ENCODE peak calls at places on chromosomes 6 and 20, in five cellular contexts. B is right atrium auricular region; K is lung; C is CD8-positive, alpha-beta memory T cell; W is heart left ventricle. P is an unnamed sample. For H3K9me3 and H3K27me3, the result is how much of the 10 kb centered on the place peaks cover.

GRCh38 chr6:100100776-100101175 is 106.8 kb upstream of the MCHR2 start:
- DNase-seq in B (no peak), K (no peak), C (no peak), W (no peak), P (no peak)

GRCh38 chr20:35849726-35850125 is 77.9 kb downstream of the PHF20 start:
- DNase-seq in B (no peak), K (no peak), C (no peak), W (no peak), P (no peak)

GRCh38 chr6:36443951-36444428 is 1.2 kb downstream of the KCTD20 start:
- DNase-seq in B (no peak), K (no peak), C (no peak), W (no peak), P (no peak)

GRCh38 chr6:10505529-10505928 is 15.6 kb upstream of the GCNT2 start:
- DNase-seq in B (no peak), K (no peak), C (no peak), W (no peak), P (no peak)

GRCh38 chr20:13996265-13996664 is 949 bp downstream of the MACROD2 start:
- DNase-seq in B (no peak), K (no peak), C (no peak), W (no peak), P (no peak)

GRCh38 chr20:40802886-40803285 is 113.8 kb upstream of the MAFB start:
- DNase-seq in B (no peak), K (no peak), C (no peak), W (no peak), P (no peak)

GRCh38 chr6:14499804-14500203 is 382.2 kb downstream of the CD83 start:
- DNase-seq in B (no peak), K (no peak), C (no peak), W (no peak), P (no peak)

GRCh38 chr20:63497946-63498935 is 642 bp downstream of the EEF1A2 start:
- DNase-seq in B (no peak), K (no peak), C (no peak), W (peak), P (peak)

GRCh38 chr20:40682104-40683045 is 6.7 kb downstream of the MAFB start:
- DNase-seq in B (peak), K (no peak), C (no peak), W (no peak), P (no peak)

GRCh38 chr6:66264376-66264775 is 557.4 kb upstream of the EYS start:
- DNase-seq in B (no peak), K (no peak), C (no peak), W (no peak), P (no peak)

GRCh38 chr6:148572676-148573335 is 174.0 kb upstream of the UST start:
- DNase-seq in B (no peak), K (no peak), C (no peak), W (no peak), P (no peak)

GRCh38 chr20:328596-329324 is 3.4 kb downstream of the SOX12 start:
- DNase-seq in B (no peak), K (no peak), C (no peak), W (no peak), P (no peak)

GRCh38 chr20:10863337-10864060 is 189.7 kb upstream of the JAG1 start:
- DNase-seq in B (no peak), K (no peak), C (no peak), W (no peak), P (no peak)

GRCh38 chr6:73798592-73798991 is 102.6 kb downstream of the CD109 start:
- DNase-seq in B (peak), K (no peak), C (no peak), W (no peak), P (peak)

GRCh38 chr6:133241901-133242760 is 974 bp downstream of the EYA4 start:
- DNase-seq in B (no peak), K (no peak), C (no peak), W (peak), P (no peak)

GRCh38 chr6:30798501-30798900 is 54.2 kb upstream of the IER3 start:
- DNase-seq in B (no peak), K (no peak), C (no peak), W (no peak), P (no peak)

GRCh38 chr6:113356139-113356538 is 501.0 kb upstream of the MARCKS start:
- DNase-seq in B (no peak), K (no peak), C (no peak), W (no peak), P (no peak)

GRCh38 chr6:90286884-90287488 is 9.7 kb downstream of the BACH2 start:
- DNase-seq in B (no peak), K (no peak), C (no peak), W (no peak), P (no peak)

GRCh38 chr6:12958052-12958706 is 241.6 kb downstream of the PHACTR1 start:
- DNase-seq in B (no peak), K (no peak), C (no peak), W (no peak), P (no peak)

GRCh38 chr20:32336918-32337347 is 21.2 kb upstream of the ASXL1 start:
- DNase-seq in B (no peak), K (no peak), C (no peak), W (no peak), P (no peak)

GRCh38 chr6:27679308-27679967 is 206.5 kb upstream of the ZNF184 start:
- DNase-seq in B (no peak), K (no peak), C (no peak), W (no peak), P (no peak)

GRCh38 chr6:33208089-33208967 is at the start of gene RING1:
- DNase-seq in B (peak), K (peak), C (peak), W (peak), P (peak)

GRCh38 chr6:24431045-24431451 is 28.3 kb downstream of the MRS2 start:
- DNase-seq in B (no peak), K (no peak), C (no peak), W (no peak), P (no peak)

GRCh38 chr6:341914-342831 is 49.4 kb upstream of the IRF4 start:
- DNase-seq in B (no peak), K (no peak), C (no peak), W (no peak), P (no peak)
- H3K9me3 ChIP-seq in B (under half), K (under half), C (under half), W (under half), P (under half)

GRCh38 chr20:57468523-57469417 is 56.2 kb downstream of the CTCFL start:
- DNase-seq in B (no peak), K (no peak), C (no peak), W (peak), P (peak)
- H3K27me3 ChIP-seq in B (under half), K (under half), C (under half), W (under half), P (under half)

GRCh38 chr20:19019734-19020364 is 192.6 kb upstream of the SLC24A3 start:
- DNase-seq in B (no peak), K (peak), C (no peak), W (no peak), P (no peak)
- H3K9me3 ChIP-seq in B (under half), K (under half), C (under half), W (under half), P (under half)

DNA sequence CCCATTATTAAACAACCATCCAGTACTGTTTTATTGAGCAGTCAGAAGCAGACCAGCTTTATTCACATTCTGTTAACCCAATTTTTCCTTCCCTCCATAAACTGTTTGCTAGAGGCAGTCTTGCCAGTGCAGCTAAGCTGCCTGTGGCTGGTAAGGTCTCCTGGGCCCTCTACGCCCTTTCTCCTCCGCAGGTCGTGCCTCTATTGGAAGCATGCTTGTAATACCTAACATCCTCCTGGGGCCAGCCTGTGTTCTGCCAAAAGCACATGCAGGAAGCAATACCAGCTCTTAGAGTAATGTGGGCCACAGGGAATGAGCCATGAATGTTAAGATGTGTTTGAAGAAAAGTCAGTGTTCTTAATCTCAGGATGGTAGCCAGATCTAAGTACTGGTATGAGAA is 30.9 kb downstream of the LY86 start:
- DNase-seq in B (no peak), K (no peak), C (no peak), W (no peak), P (no peak)
- H3K27me3 ChIP-seq in B (under half), K (under half), C (under half), W (under half), P (under half)

GRCh38 chr6:19037607-19038006 is 650.5 kb downstream of the RNF144B start:
- DNase-seq in B (no peak), K (no peak), C (no peak), W (no peak), P (no peak)

GRCh38 chr6:19033683-19034082 is 646.5 kb downstream of the RNF144B start:
- DNase-seq in B (no peak), K (no peak), C (no peak), W (no peak), P (no peak)

GRCh38 chr6:19042452-19042851 is 655.3 kb downstream of the RNF144B start:
- DNase-seq in B (no peak), K (no peak), C (no peak), W (no peak), P (no peak)

GRCh38 chr6:19035454-19035853 is 648.3 kb downstream of the RNF144B start:
- DNase-seq in B (no peak), K (no peak), C (no peak), W (no peak), P (no peak)

GRCh38 chr6:19039287-19039686 is 652.1 kb downstream of the RNF144B start:
- DNase-seq in B (no peak), K (no peak), C (no peak), W (no peak), P (no peak)
- H3K9me3 ChIP-seq in B (under half), K (under half), C (under half), W (under half), P (under half)

GRCh38 chr20:17210983-17211382 is 15.9 kb upstream of the PCSK2 start:
- DNase-seq in B (no peak), K (no peak), C (no peak), W (no peak), P (no peak)
- H3K27me3 ChIP-seq in B (under half), K (under half), C (under half), W (under half), P (under half)

DNA sequence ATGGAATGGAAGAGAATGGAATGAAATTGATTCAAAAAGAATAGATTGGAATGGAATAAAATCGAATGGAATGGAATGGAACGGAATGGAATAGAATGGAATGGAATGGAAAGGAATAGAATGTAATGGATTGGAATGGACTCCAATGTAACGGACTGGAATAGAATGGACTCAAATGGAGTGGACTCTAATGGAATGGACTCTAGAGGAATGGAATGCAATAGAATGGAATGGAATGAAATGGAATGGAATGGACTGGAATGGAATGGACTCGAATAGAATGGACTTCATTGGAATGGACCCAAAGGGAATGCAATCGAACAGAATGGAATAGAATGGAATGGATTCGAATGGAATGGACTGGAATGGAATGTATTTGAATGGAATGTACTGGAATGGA is 19.7 kb upstream of the DEFB115 start:
- DNase-seq in B (no peak), K (no peak), C (no peak), W (no peak), P (no peak)
- H3K9me3 ChIP-seq in B (half or more), K (under half), C (under half), W (half or more), P (under half)

DNA sequence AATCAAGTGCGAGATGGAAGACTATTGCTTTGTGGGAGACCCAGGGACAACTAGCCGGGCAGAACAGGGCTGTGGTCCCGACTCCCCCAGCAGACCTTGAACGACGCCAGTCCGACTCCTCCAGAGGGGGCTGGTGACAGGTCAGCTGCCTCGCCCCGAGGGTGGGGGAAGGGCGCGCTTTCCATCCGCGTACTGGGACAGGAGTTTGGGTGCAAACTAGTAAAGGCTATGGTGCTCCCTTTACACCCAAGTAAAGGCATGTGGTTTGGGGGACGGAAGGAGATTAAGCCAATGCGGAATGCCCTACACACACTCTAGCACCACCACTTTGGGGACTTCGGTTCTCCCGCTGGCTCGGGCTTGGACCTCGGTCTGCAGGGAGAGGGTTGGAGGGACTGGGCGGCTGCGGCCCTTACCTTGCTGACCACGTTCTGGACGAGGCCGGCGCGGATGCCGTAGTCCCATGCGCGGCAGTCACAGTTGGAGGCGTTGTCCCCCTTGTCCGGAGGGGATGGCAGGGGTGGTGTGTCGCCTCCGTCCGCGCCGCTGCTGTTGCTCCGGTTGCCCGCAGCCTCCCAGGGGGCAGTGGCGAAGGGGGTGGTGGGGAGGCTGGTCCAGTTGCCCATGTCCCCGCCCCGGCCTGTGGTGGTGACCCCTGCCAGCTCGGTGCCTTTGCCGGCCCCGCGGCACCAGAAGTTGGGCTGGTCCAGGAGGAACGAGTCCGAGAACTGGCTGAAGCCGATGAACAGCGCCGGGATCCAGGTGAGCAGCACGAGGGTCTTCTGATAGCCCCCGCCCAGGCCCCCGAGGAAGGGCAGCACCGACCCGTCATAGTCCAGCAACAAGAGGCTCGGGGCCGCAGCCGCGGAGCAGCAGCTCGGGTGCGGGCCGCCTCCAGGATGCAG is 1.1 kb downstream of the SLC22A23 start:
- DNase-seq in B (no peak), K (no peak), C (no peak), W (peak), P (peak)
- H3K27me3 ChIP-seq in B (under half), K (under half), C (under half), W (under half), P (under half)

GRCh38 chr20:56222201-56222600 is 26.3 kb upstream of the MC3R start:
- DNase-seq in B (no peak), K (no peak), C (no peak), W (no peak), P (no peak)
- H3K9me3 ChIP-seq in B (under half), K (under half), C (under half), W (under half), P (under half)

GRCh38 chr20:61839912-61840441 is 225.7 kb downstream of the TAF4 start:
- DNase-seq in B (no peak), K (no peak), C (no peak), W (no peak), P (no peak)
- H3K27me3 ChIP-seq in B (under half), K (under half), C (under half), W (under half), P (under half)

P was measured in aorta.